ENCODE peak calls at places on chromosomes 2 and 18, in ten cellular contexts. One of them, this sample, is unnamed.

GRCh38 chr2:174336403-174337336 is 1.9 kb downstream of the SP9 start:
- DNase-seq in Ammon's horn: no peak
- DNase-seq in body of pancreas: no peak
- DNase-seq in NCI-H774: peak
- DNase-seq in tibial nerve: no peak
- DNase-seq in NCI-H1105: peak
- DNase-seq in lower leg skin: peak
- DNase-seq in COR-L47: peak
- DNase-seq in activated gamma-delta T cell: peak
- DNase-seq in A172: no peak
- DNase-seq in this sample: no peak

GRCh38 chr2:100642425-100642824 is 79.6 kb downstream of the PDCL3 start:
- DNase-seq in Ammon's horn: no peak
- DNase-seq in body of pancreas: no peak
- DNase-seq in NCI-H774: no peak
- DNase-seq in tibial nerve: no peak
- DNase-seq in NCI-H1105: no peak
- DNase-seq in lower leg skin: no peak
- DNase-seq in COR-L47: no peak
- DNase-seq in activated gamma-delta T cell: no peak
- DNase-seq in A172: no peak
- DNase-seq in this sample: no peak

GRCh38 chr18:35407871-35408481 is 30.8 kb upstream of the ZNF396 start:
- DNase-seq in Ammon's horn: peak
- DNase-seq in body of pancreas: peak
- DNase-seq in NCI-H774: peak
- DNase-seq in tibial nerve: peak
- DNase-seq in NCI-H1105: peak
- DNase-seq in lower leg skin: no peak
- DNase-seq in COR-L47: peak
- DNase-seq in activated gamma-delta T cell: no peak
- DNase-seq in A172: peak
- DNase-seq in this sample: peak

GRCh38 chr2:130795431-130795830 is 40.1 kb downstream of the AMER3 start:
- DNase-seq in Ammon's horn: no peak
- DNase-seq in body of pancreas: no peak
- DNase-seq in NCI-H774: no peak
- DNase-seq in tibial nerve: no peak
- DNase-seq in NCI-H1105: no peak
- DNase-seq in lower leg skin: no peak
- DNase-seq in COR-L47: no peak
- DNase-seq in activated gamma-delta T cell: no peak
- DNase-seq in A172: no peak
- DNase-seq in this sample: no peak

GRCh38 chr2:60806988-60807681 is 51.1 kb downstream of the PAPOLG start:
- DNase-seq in Ammon's horn: no peak
- DNase-seq in body of pancreas: no peak
- DNase-seq in NCI-H774: no peak
- DNase-seq in tibial nerve: no peak
- DNase-seq in NCI-H1105: no peak
- DNase-seq in lower leg skin: peak
- DNase-seq in COR-L47: peak
- DNase-seq in activated gamma-delta T cell: no peak
- DNase-seq in A172: peak
- DNase-seq in this sample: peak

GRCh38 chr2:72457801-72458516 is 310.3 kb upstream of the CYP26B1 start:
- DNase-seq in Ammon's horn: no peak
- DNase-seq in body of pancreas: no peak
- DNase-seq in NCI-H774: no peak
- DNase-seq in tibial nerve: no peak
- DNase-seq in NCI-H1105: no peak
- DNase-seq in lower leg skin: no peak
- DNase-seq in COR-L47: no peak
- DNase-seq in activated gamma-delta T cell: no peak
- DNase-seq in A172: no peak
- DNase-seq in this sample: peak

GRCh38 chr2:38665854-38666577 is at the start of gene GALM:
- DNase-seq in Ammon's horn: peak
- DNase-seq in body of pancreas: peak
- DNase-seq in NCI-H774: peak
- DNase-seq in tibial nerve: peak
- DNase-seq in NCI-H1105: no peak
- DNase-seq in lower leg skin: peak
- DNase-seq in COR-L47: no peak
- DNase-seq in activated gamma-delta T cell: no peak
- DNase-seq in A172: peak
- DNase-seq in this sample: peak

GRCh38 chr2:230306474-230306873 is 20.5 kb upstream of the SP140L start:
- DNase-seq in Ammon's horn: no peak
- DNase-seq in body of pancreas: no peak
- DNase-seq in NCI-H774: no peak
- DNase-seq in tibial nerve: no peak
- DNase-seq in NCI-H1105: no peak
- DNase-seq in lower leg skin: no peak
- DNase-seq in COR-L47: no peak
- DNase-seq in activated gamma-delta T cell: no peak
- DNase-seq in A172: no peak
- DNase-seq in this sample: no peak

GRCh38 chr2:205771063-205771462 is 88.8 kb downstream of the NRP2 start:
- DNase-seq in Ammon's horn: no peak
- DNase-seq in body of pancreas: no peak
- DNase-seq in NCI-H774: no peak
- DNase-seq in tibial nerve: no peak
- DNase-seq in NCI-H1105: no peak
- DNase-seq in lower leg skin: no peak
- DNase-seq in COR-L47: no peak
- DNase-seq in activated gamma-delta T cell: no peak
- DNase-seq in A172: no peak
- DNase-seq in this sample: peak

GRCh38 chr2:128214251-128214650 is 104.4 kb downstream of the HS6ST1 start:
- DNase-seq in Ammon's horn: no peak
- DNase-seq in body of pancreas: no peak
- DNase-seq in NCI-H774: no peak
- DNase-seq in tibial nerve: no peak
- DNase-seq in NCI-H1105: no peak
- DNase-seq in lower leg skin: no peak
- DNase-seq in COR-L47: no peak
- DNase-seq in activated gamma-delta T cell: no peak
- DNase-seq in A172: no peak
- DNase-seq in this sample: no peak

GRCh38 chr2:127143851-127144782 is 37.2 kb upstream of the BIN1 start:
- DNase-seq in Ammon's horn: peak
- DNase-seq in body of pancreas: no peak
- DNase-seq in NCI-H774: no peak
- DNase-seq in tibial nerve: peak
- DNase-seq in NCI-H1105: no peak
- DNase-seq in lower leg skin: no peak
- DNase-seq in COR-L47: no peak
- DNase-seq in activated gamma-delta T cell: no peak
- DNase-seq in A172: peak
- DNase-seq in this sample: peak

GRCh38 chr2:45741451-45741850 is 90.0 kb downstream of the PRKCE start:
- DNase-seq in Ammon's horn: no peak
- DNase-seq in body of pancreas: peak
- DNase-seq in NCI-H774: no peak
- DNase-seq in tibial nerve: no peak
- DNase-seq in NCI-H1105: no peak
- DNase-seq in lower leg skin: no peak
- DNase-seq in COR-L47: no peak
- DNase-seq in activated gamma-delta T cell: no peak
- DNase-seq in A172: no peak
- DNase-seq in this sample: no peak

GRCh38 chr18:48928787-48929186 is 22.0 kb downstream of the SMAD7 start:
- DNase-seq in Ammon's horn: peak
- DNase-seq in body of pancreas: peak
- DNase-seq in NCI-H774: peak
- DNase-seq in tibial nerve: peak
- DNase-seq in NCI-H1105: peak
- DNase-seq in lower leg skin: no peak
- DNase-seq in COR-L47: peak
- DNase-seq in activated gamma-delta T cell: peak
- DNase-seq in A172: no peak
- DNase-seq in this sample: peak

GRCh38 chr2:98936133-98936916 is at the start of gene CRACDL:
- DNase-seq in Ammon's horn: no peak
- DNase-seq in body of pancreas: peak
- DNase-seq in NCI-H774: peak
- DNase-seq in tibial nerve: no peak
- DNase-seq in NCI-H1105: peak
- DNase-seq in lower leg skin: no peak
- DNase-seq in COR-L47: peak
- DNase-seq in activated gamma-delta T cell: no peak
- DNase-seq in A172: peak
- DNase-seq in this sample: no peak

GRCh38 chr2:222294996-222295367 is 3.8 kb downstream of the PAX3 start:
- DNase-seq in Ammon's horn: no peak
- DNase-seq in body of pancreas: no peak
- DNase-seq in NCI-H774: no peak
- DNase-seq in tibial nerve: no peak
- DNase-seq in NCI-H1105: no peak
- DNase-seq in lower leg skin: no peak
- DNase-seq in COR-L47: no peak
- DNase-seq in activated gamma-delta T cell: no peak
- DNase-seq in A172: no peak
- DNase-seq in this sample: no peak

GRCh38 chr2:209619782-209620181 is 151.8 kb upstream of the UNC80 start:
- DNase-seq in Ammon's horn: peak
- DNase-seq in body of pancreas: no peak
- DNase-seq in NCI-H774: no peak
- DNase-seq in tibial nerve: no peak
- DNase-seq in NCI-H1105: no peak
- DNase-seq in lower leg skin: no peak
- DNase-seq in COR-L47: no peak
- DNase-seq in activated gamma-delta T cell: no peak
- DNase-seq in A172: no peak
- DNase-seq in this sample: peak

GRCh38 chr2:119704670-119705120 is 25.7 kb downstream of the TMEM177 start:
- DNase-seq in Ammon's horn: no peak
- DNase-seq in body of pancreas: no peak
- DNase-seq in NCI-H774: no peak
- DNase-seq in tibial nerve: no peak
- DNase-seq in NCI-H1105: no peak
- DNase-seq in lower leg skin: no peak
- DNase-seq in COR-L47: no peak
- DNase-seq in activated gamma-delta T cell: no peak
- DNase-seq in A172: peak
- DNase-seq in this sample: peak

GRCh38 chr2:5683471-5683870 is 8.7 kb upstream of the SOX11 start:
- DNase-seq in Ammon's horn: no peak
- DNase-seq in body of pancreas: no peak
- DNase-seq in NCI-H774: no peak
- DNase-seq in tibial nerve: no peak
- DNase-seq in NCI-H1105: no peak
- DNase-seq in lower leg skin: no peak
- DNase-seq in COR-L47: no peak
- DNase-seq in activated gamma-delta T cell: no peak
- DNase-seq in A172: no peak
- DNase-seq in this sample: no peak

GRCh38 chr2:161556440-161556839 is 67.8 kb upstream of the SLC4A10 start:
- DNase-seq in Ammon's horn: no peak
- DNase-seq in body of pancreas: no peak
- DNase-seq in NCI-H774: no peak
- DNase-seq in tibial nerve: no peak
- DNase-seq in NCI-H1105: no peak
- DNase-seq in lower leg skin: no peak
- DNase-seq in COR-L47: no peak
- DNase-seq in activated gamma-delta T cell: no peak
- DNase-seq in A172: no peak
- DNase-seq in this sample: peak

GRCh38 chr2:28412625-28413151 is 20.0 kb downstream of the FOSL2 start:
- DNase-seq in Ammon's horn: no peak
- DNase-seq in body of pancreas: no peak
- DNase-seq in NCI-H774: no peak
- DNase-seq in tibial nerve: no peak
- DNase-seq in NCI-H1105: no peak
- DNase-seq in lower leg skin: no peak
- DNase-seq in COR-L47: no peak
- DNase-seq in activated gamma-delta T cell: no peak
- DNase-seq in A172: no peak
- DNase-seq in this sample: no peak

GRCh38 chr2:27959496-27959895 is 69.0 kb downstream of the BABAM2 start:
- DNase-seq in Ammon's horn: peak
- DNase-seq in body of pancreas: no peak
- DNase-seq in NCI-H774: no peak
- DNase-seq in tibial nerve: peak
- DNase-seq in NCI-H1105: no peak
- DNase-seq in lower leg skin: no peak
- DNase-seq in COR-L47: no peak
- DNase-seq in activated gamma-delta T cell: no peak
- DNase-seq in A172: peak
- DNase-seq in this sample: peak

GRCh38 chr2:767440-767839 is 90.2 kb upstream of the TMEM18 start:
- DNase-seq in Ammon's horn: no peak
- DNase-seq in body of pancreas: no peak
- DNase-seq in NCI-H774: no peak
- DNase-seq in tibial nerve: no peak
- DNase-seq in NCI-H1105: no peak
- DNase-seq in lower leg skin: no peak
- DNase-seq in COR-L47: peak
- DNase-seq in activated gamma-delta T cell: peak
- DNase-seq in A172: no peak
- DNase-seq in this sample: no peak

GRCh38 chr2:692349-692748 is 15.1 kb upstream of the TMEM18 start:
- DNase-seq in Ammon's horn: no peak
- DNase-seq in body of pancreas: no peak
- DNase-seq in NCI-H774: no peak
- DNase-seq in tibial nerve: no peak
- DNase-seq in NCI-H1105: no peak
- DNase-seq in lower leg skin: no peak
- DNase-seq in COR-L47: no peak
- DNase-seq in activated gamma-delta T cell: no peak
- DNase-seq in A172: no peak
- DNase-seq in this sample: no peak

GRCh38 chr2:52342458-52342857 is 1310.5 kb upstream of the NRXN1 start:
- DNase-seq in Ammon's horn: no peak
- DNase-seq in body of pancreas: no peak
- DNase-seq in NCI-H774: no peak
- DNase-seq in tibial nerve: no peak
- DNase-seq in NCI-H1105: no peak
- DNase-seq in lower leg skin: no peak
- DNase-seq in COR-L47: no peak
- DNase-seq in activated gamma-delta T cell: no peak
- DNase-seq in A172: no peak
- DNase-seq in this sample: no peak

GRCh38 chr18:61606759-61607158 is 273.5 kb downstream of the CDH20 start:
- DNase-seq in Ammon's horn: peak
- DNase-seq in body of pancreas: peak
- DNase-seq in NCI-H774: no peak
- DNase-seq in tibial nerve: peak
- DNase-seq in NCI-H1105: no peak
- DNase-seq in lower leg skin: peak
- DNase-seq in COR-L47: peak
- DNase-seq in activated gamma-delta T cell: no peak
- DNase-seq in A172: peak
- DNase-seq in this sample: peak

GRCh38 chr2:99066602-99067001 is 74.9 kb upstream of the C2orf15 start:
- DNase-seq in Ammon's horn: peak
- DNase-seq in body of pancreas: no peak
- DNase-seq in NCI-H774: peak
- DNase-seq in tibial nerve: no peak
- DNase-seq in NCI-H1105: peak
- DNase-seq in lower leg skin: no peak
- DNase-seq in COR-L47: peak
- DNase-seq in activated gamma-delta T cell: no peak
- DNase-seq in A172: peak
- DNase-seq in this sample: peak

GRCh38 chr2:206693399-206694137 is 24.6 kb downstream of the DYTN start:
- DNase-seq in Ammon's horn: peak
- DNase-seq in body of pancreas: peak
- DNase-seq in NCI-H774: peak
- DNase-seq in tibial nerve: peak
- DNase-seq in NCI-H1105: peak
- DNase-seq in lower leg skin: no peak
- DNase-seq in COR-L47: peak
- DNase-seq in activated gamma-delta T cell: no peak
- DNase-seq in A172: peak
- DNase-seq in this sample: peak

GRCh38 chr2:144519934-144520717 is at the start of gene ZEB2:
- DNase-seq in Ammon's horn: peak
- DNase-seq in body of pancreas: no peak
- DNase-seq in NCI-H774: no peak
- DNase-seq in tibial nerve: peak
- DNase-seq in NCI-H1105: no peak
- DNase-seq in lower leg skin: peak
- DNase-seq in COR-L47: no peak
- DNase-seq in activated gamma-delta T cell: no peak
- DNase-seq in A172: peak
- DNase-seq in this sample: peak

This sample was measured in fibroblast of pulmonary artery.